ENCODE peak calls at places on chromosomes 4 and X, in five cellular contexts. One of them, this sample, is unnamed.

GRCh38 chr4:26701095-26701494 is 117.2 kb downstream of the TBC1D19 start:
- DNase-seq in CD8-positive, alpha-beta memory T cell: no peak
- DNase-seq in cardiac muscle cell: no peak
- DNase-seq in astrocyte of the spinal cord: no peak
- DNase-seq in cardiac fibroblast: no peak
- DNase-seq in this sample: no peak

GRCh38 chr4:86592553-86593249 is 1.4 kb upstream of the PTPN13 start:
- DNase-seq in CD8-positive, alpha-beta memory T cell: no peak
- DNase-seq in cardiac muscle cell: no peak
- DNase-seq in astrocyte of the spinal cord: peak
- DNase-seq in cardiac fibroblast: peak
- DNase-seq in this sample: no peak

GRCh38 chr4:130760246-130760645 is 1664.3 kb downstream of the C4orf33 start:
- DNase-seq in astrocyte of the spinal cord: no peak
- DNase-seq in cardiac muscle cell: no peak
- DNase-seq in cardiac fibroblast: no peak
- DNase-seq in CD8-positive, alpha-beta memory T cell: no peak
- DNase-seq in this sample: no peak

GRCh38 chr4:159195400-159195799 is 92.5 kb downstream of the RAPGEF2 start:
- DNase-seq in astrocyte of the spinal cord: no peak
- DNase-seq in cardiac fibroblast: no peak
- DNase-seq in CD8-positive, alpha-beta memory T cell: no peak
- DNase-seq in cardiac muscle cell: no peak
- DNase-seq in this sample: no peak

GRCh38 chr4:74109116-74109791 is 10.3 kb upstream of the CXCL2 start:
- DNase-seq in cardiac fibroblast: peak
- DNase-seq in CD8-positive, alpha-beta memory T cell: no peak
- DNase-seq in cardiac muscle cell: peak
- DNase-seq in astrocyte of the spinal cord: peak
- DNase-seq in this sample: no peak

GRCh38 chrX:2609431-2610238 is 81.5 kb upstream of the CD99 start:
- DNase-seq in cardiac muscle cell: no peak
- DNase-seq in cardiac fibroblast: peak
- DNase-seq in CD8-positive, alpha-beta memory T cell: no peak
- DNase-seq in astrocyte of the spinal cord: peak
- DNase-seq in this sample: no peak

GRCh38 chr4:26140150-26140898 is 180.5 kb upstream of the RBPJ start:
- DNase-seq in astrocyte of the spinal cord: peak
- DNase-seq in cardiac muscle cell: no peak
- DNase-seq in cardiac fibroblast: peak
- DNase-seq in CD8-positive, alpha-beta memory T cell: no peak
- DNase-seq in this sample: peak

GRCh38 chr4:48102303-48102702 is 31.7 kb downstream of the TXK start:
- DNase-seq in astrocyte of the spinal cord: no peak
- DNase-seq in cardiac fibroblast: no peak
- DNase-seq in cardiac muscle cell: no peak
- DNase-seq in CD8-positive, alpha-beta memory T cell: no peak
- DNase-seq in this sample: no peak

GRCh38 chr4:13917010-13917409 is 289.5 kb upstream of the BOD1L1 start:
- DNase-seq in cardiac muscle cell: no peak
- DNase-seq in astrocyte of the spinal cord: peak
- DNase-seq in CD8-positive, alpha-beta memory T cell: no peak
- DNase-seq in cardiac fibroblast: peak
- DNase-seq in this sample: no peak

GRCh38 chr4:8472689-8473197 is 32.2 kb downstream of the TRMT44 start:
- DNase-seq in cardiac fibroblast: peak
- DNase-seq in CD8-positive, alpha-beta memory T cell: no peak
- DNase-seq in astrocyte of the spinal cord: peak
- DNase-seq in cardiac muscle cell: no peak
- DNase-seq in this sample: peak

GRCh38 chrX:46812445-46812844 is 24.4 kb upstream of the RP2 start:
- DNase-seq in cardiac fibroblast: peak
- DNase-seq in CD8-positive, alpha-beta memory T cell: no peak
- DNase-seq in cardiac muscle cell: no peak
- DNase-seq in astrocyte of the spinal cord: no peak
- DNase-seq in this sample: no peak

GRCh38 chrX:150768580-150769190 is 75.5 kb downstream of the MTMR1 start:
- DNase-seq in astrocyte of the spinal cord: no peak
- DNase-seq in CD8-positive, alpha-beta memory T cell: no peak
- DNase-seq in cardiac fibroblast: no peak
- DNase-seq in cardiac muscle cell: no peak
- DNase-seq in this sample: no peak

GRCh38 chrX:12441376-12442128 is 303.3 kb downstream of the FRMPD4 start:
- DNase-seq in cardiac muscle cell: no peak
- DNase-seq in CD8-positive, alpha-beta memory T cell: no peak
- DNase-seq in astrocyte of the spinal cord: peak
- DNase-seq in cardiac fibroblast: peak
- DNase-seq in this sample: no peak

GRCh38 chr4:152784490-152785195 is 4.9 kb downstream of the ARFIP1 start:
- DNase-seq in CD8-positive, alpha-beta memory T cell: no peak
- DNase-seq in cardiac muscle cell: no peak
- DNase-seq in astrocyte of the spinal cord: peak
- DNase-seq in cardiac fibroblast: peak
- DNase-seq in this sample: no peak

GRCh38 chr4:147735413-147736301 is 3.8 kb downstream of the ARHGAP10 start:
- DNase-seq in cardiac fibroblast: no peak
- DNase-seq in CD8-positive, alpha-beta memory T cell: no peak
- DNase-seq in astrocyte of the spinal cord: no peak
- DNase-seq in cardiac muscle cell: no peak
- DNase-seq in this sample: no peak

GRCh38 chr4:57131849-57132745 is 21.9 kb upstream of the IGFBP7 start:
- DNase-seq in CD8-positive, alpha-beta memory T cell: no peak
- DNase-seq in astrocyte of the spinal cord: peak
- DNase-seq in cardiac muscle cell: peak
- DNase-seq in cardiac fibroblast: peak
- DNase-seq in this sample: no peak

GRCh38 chrX:5337160-5337559 is 891.5 kb downstream of the NLGN4X start:
- DNase-seq in CD8-positive, alpha-beta memory T cell: no peak
- DNase-seq in astrocyte of the spinal cord: no peak
- DNase-seq in cardiac fibroblast: no peak
- DNase-seq in cardiac muscle cell: no peak
- DNase-seq in this sample: no peak

GRCh38 chrX:24494544-24495113 is 29.5 kb downstream of the PDK3 start:
- DNase-seq in cardiac fibroblast: peak
- DNase-seq in astrocyte of the spinal cord: peak
- DNase-seq in cardiac muscle cell: no peak
- DNase-seq in CD8-positive, alpha-beta memory T cell: peak
- DNase-seq in this sample: peak

GRCh38 chr4:156598138-156598681 is 373.4 kb downstream of the PDGFC start:
- DNase-seq in cardiac muscle cell: peak
- DNase-seq in astrocyte of the spinal cord: peak
- DNase-seq in CD8-positive, alpha-beta memory T cell: no peak
- DNase-seq in cardiac fibroblast: peak
- DNase-seq in this sample: no peak

DNA sequence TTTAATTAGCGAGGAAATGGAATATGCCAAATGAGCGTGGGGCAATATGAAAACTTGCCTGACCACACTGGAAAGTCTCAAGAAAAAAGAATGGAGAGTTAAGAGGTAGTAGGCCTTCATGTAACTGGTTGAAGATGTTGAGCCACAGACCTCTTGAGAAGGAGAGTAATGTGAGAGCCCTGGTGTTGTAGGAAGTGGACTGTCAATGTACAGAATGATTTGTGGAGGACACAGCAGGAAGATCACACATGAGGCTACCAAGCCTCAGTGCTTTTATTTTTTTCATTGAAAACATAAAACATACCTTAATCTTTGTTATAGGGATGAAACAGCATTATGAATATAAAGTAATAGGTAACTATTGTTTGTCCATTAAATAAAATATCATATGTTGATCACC is 331.6 kb downstream of the UNC5C start:
- DNase-seq in CD8-positive, alpha-beta memory T cell: no peak
- DNase-seq in cardiac fibroblast: no peak
- DNase-seq in astrocyte of the spinal cord: no peak
- DNase-seq in cardiac muscle cell: no peak
- DNase-seq in this sample: no peak
- H3K4me3 ChIP-seq in CD8-positive, alpha-beta memory T cell: no peak
- H3K4me3 ChIP-seq in cardiac fibroblast: no peak
- H3K4me3 ChIP-seq in astrocyte of the spinal cord: no peak
- H3K4me3 ChIP-seq in cardiac muscle cell: no peak
- H3K4me3 ChIP-seq in this sample: no peak

GRCh38 chrX:49199906-49200771 is at the start of gene SYP:
- DNase-seq in cardiac fibroblast: peak
- DNase-seq in CD8-positive, alpha-beta memory T cell: peak
- DNase-seq in astrocyte of the spinal cord: peak
- DNase-seq in cardiac muscle cell: peak
- DNase-seq in this sample: peak
- H3K4me3 ChIP-seq in cardiac fibroblast: no peak
- H3K4me3 ChIP-seq in CD8-positive, alpha-beta memory T cell: peak
- H3K4me3 ChIP-seq in astrocyte of the spinal cord: peak
- H3K4me3 ChIP-seq in cardiac muscle cell: no peak
- H3K4me3 ChIP-seq in this sample: no peak

GRCh38 chrX:102712967-102713677 is 874 bp downstream of the GPRASP2 start:
- DNase-seq in astrocyte of the spinal cord: peak
- DNase-seq in cardiac muscle cell: peak
- DNase-seq in CD8-positive, alpha-beta memory T cell: peak
- DNase-seq in cardiac fibroblast: peak
- DNase-seq in this sample: peak
- H3K4me3 ChIP-seq in astrocyte of the spinal cord: peak
- H3K4me3 ChIP-seq in cardiac muscle cell: peak
- H3K4me3 ChIP-seq in CD8-positive, alpha-beta memory T cell: peak
- H3K4me3 ChIP-seq in cardiac fibroblast: peak
- H3K4me3 ChIP-seq in this sample: peak

DNA sequence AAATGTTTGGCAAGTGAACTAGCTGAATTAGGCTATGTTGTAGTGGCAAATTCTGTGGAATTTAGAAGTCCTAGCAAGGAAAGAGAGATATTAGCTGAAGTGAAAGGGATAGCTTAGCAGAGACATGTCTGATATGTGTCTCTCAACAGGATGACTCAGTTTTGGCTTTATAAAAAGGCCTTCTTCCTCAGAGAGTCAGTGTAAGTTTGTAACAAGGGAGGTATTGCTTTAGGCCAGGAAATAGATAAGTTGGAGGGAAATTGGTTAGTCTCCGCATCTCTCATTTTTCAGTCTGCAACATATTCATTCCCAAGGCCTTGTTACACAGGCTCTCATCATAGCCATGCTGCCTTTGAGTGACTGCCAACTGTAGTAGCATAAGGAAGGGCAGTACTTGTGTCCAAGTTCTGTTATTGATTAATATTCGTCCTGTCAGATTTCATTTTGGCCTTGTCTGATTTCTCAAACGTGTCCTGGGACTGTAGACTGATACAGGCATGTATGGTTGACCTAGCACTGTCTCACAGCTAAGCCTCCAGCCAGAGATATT is 4.0 kb downstream of the TMEM164 start:
- DNase-seq in CD8-positive, alpha-beta memory T cell: no peak
- DNase-seq in cardiac fibroblast: no peak
- DNase-seq in astrocyte of the spinal cord: no peak
- DNase-seq in cardiac muscle cell: no peak
- DNase-seq in this sample: no peak
- H3K4me3 ChIP-seq in CD8-positive, alpha-beta memory T cell: no peak
- H3K4me3 ChIP-seq in cardiac fibroblast: no peak
- H3K4me3 ChIP-seq in astrocyte of the spinal cord: no peak
- H3K4me3 ChIP-seq in cardiac muscle cell: no peak
- H3K4me3 ChIP-seq in this sample: no peak